ENCODE peak calls at places on chromosomes 3 and 15, in five cellular contexts. O is M059J, B is adrenal gland, X is fibroblast of lung, D is ascending aorta. M is an unnamed sample.

GRCh38 chr3:4029135-4029534 is 229.9 kb downstream of the LRRN1 start:
- DNase-seq in O (no peak), X (no peak), D (no peak), B (no peak), M (no peak)

GRCh38 chr3:193593666-193594025 is 638 bp downstream of the OPA1 start:
- DNase-seq in D (no peak), B (peak; percentile 27), X (peak; percentile 49), O (peak; percentile 55), M (no peak)

GRCh38 chr3:108887777-108888176 is 65.2 kb downstream of the TRAT1 start:
- DNase-seq in B (no peak), D (no peak), X (no peak), O (no peak), M (no peak)

GRCh38 chr3:8301977-8302589 is 199.5 kb upstream of the LMCD1 start:
- DNase-seq in O (peak; percentile 35), B (no peak), X (peak; percentile 46), D (no peak), M (no peak)

GRCh38 chr15:27481768-27482167 is 510.8 kb downstream of the GABRG3 start:
- DNase-seq in O (no peak), B (no peak), X (no peak), D (no peak), M (no peak)

GRCh38 chr15:58052334-58052733 is 13.2 kb downstream of the ALDH1A2 start:
- DNase-seq in O (no peak), X (no peak), D (no peak), B (no peak), M (no peak)

GRCh38 chr15:40441736-40442531 is 1.2 kb downstream of the BAHD1 start:
- DNase-seq in X (no peak), O (no peak), D (no peak), B (peak; percentile 49), M (peak; percentile 36)

GRCh38 chr3:158568784-158569183 is 2.2 kb upstream of the MLF1 start:
- DNase-seq in B (no peak), D (no peak), O (peak; percentile 55), X (peak; percentile 38), M (no peak)

GRCh38 chr15:56233549-56233948 is 10.1 kb downstream of the RFX7 start:
- DNase-seq in B (no peak), X (no peak), O (no peak), D (no peak), M (no peak)